ENCODE peak calls at places on chromosomes 6 and 20, in five cellular contexts. B is fibroblast of lung, X is OCI-LY7, Z is H9, R is tibial artery. G is an unnamed sample. For H3K9me3, the result is how much of the 10 kb centered on the place peaks cover.

GRCh38 chr20:17875106-17875980 is 93.3 kb downstream of the SNX5 start:
- DNase-seq in B (peak), X (no peak), Z (no peak), R (peak), G (no peak)

GRCh38 chr6:108175592-108176279 is 9.9 kb downstream of the NR2E1 start:
- DNase-seq in B (no peak), X (peak), Z (peak), R (no peak), G (peak)

GRCh38 chr6:54366647-54367327 is 58.5 kb downstream of the TINAG start:
- DNase-seq in B (peak), X (no peak), Z (no peak), R (no peak), G (no peak)

GRCh38 chr20:3712279-3712873 is at the start of gene SIGLEC1:
- DNase-seq in B (no peak), X (no peak), Z (peak), R (peak), G (no peak)

GRCh38 chr6:133743621-133744020 is 145.3 kb upstream of the TCF21 start:
- DNase-seq in B (no peak), X (no peak), Z (no peak), R (no peak), G (no peak)

GRCh38 chr6:5681480-5681879 is 325.2 kb downstream of the NRN1 start:
- DNase-seq in B (no peak), X (peak), Z (no peak), R (no peak), G (no peak)

GRCh38 chr20:36116813-36117441 is 37.6 kb upstream of the EPB41L1 start:
- DNase-seq in B (peak), X (no peak), Z (no peak), R (no peak), G (no peak)

GRCh38 chr6:160031442-160031841 is 62.6 kb downstream of the IGF2R start:
- DNase-seq in B (peak), X (no peak), Z (no peak), R (no peak), G (no peak)

GRCh38 chr6:3013486-3013885 is 13.8 kb downstream of the NQO2 start:
- DNase-seq in B (peak), X (no peak), Z (no peak), R (no peak), G (no peak)

GRCh38 chr6:85114583-85114939 is 335.3 kb upstream of the NT5E start:
- DNase-seq in B (no peak), X (no peak), Z (no peak), R (no peak), G (no peak)

GRCh38 chr6:85111481-85112001 is 338.3 kb upstream of the NT5E start:
- DNase-seq in B (peak), X (no peak), Z (no peak), R (peak), G (no peak)

GRCh38 chr6:85113934-85114582 is 335.8 kb upstream of the NT5E start:
- DNase-seq in B (no peak), X (no peak), Z (no peak), R (no peak), G (no peak)

GRCh38 chr6:85110943-85111342 is 338.9 kb upstream of the NT5E start:
- DNase-seq in B (no peak), X (no peak), Z (no peak), R (no peak), G (no peak)

GRCh38 chr6:85112540-85112939 is 337.3 kb upstream of the NT5E start:
- DNase-seq in B (no peak), X (no peak), Z (no peak), R (no peak), G (no peak)
- H3K9me3 ChIP-seq in B (under half), X (under half), Z (under half), R (under half), G (under half)

DNA sequence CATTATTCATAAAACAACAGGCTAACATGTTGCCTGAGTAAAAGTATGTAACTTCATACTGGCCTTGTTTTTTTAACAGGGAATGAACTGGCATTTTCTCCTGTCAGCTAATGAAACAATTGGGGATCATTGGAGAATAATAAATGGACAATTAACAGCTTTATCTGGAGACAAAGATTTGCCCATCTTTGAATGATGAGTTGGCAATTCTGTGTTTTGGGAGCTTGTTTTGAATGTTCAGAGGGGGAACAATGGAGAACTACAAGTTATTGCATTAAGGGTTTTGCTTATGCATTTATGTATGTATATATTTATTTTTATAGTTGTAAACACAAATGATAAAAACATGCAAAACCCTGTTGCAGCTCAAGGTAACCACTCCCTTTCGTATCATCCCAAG is 150.3 kb downstream of the CBLN4 start:
- DNase-seq in B (no peak), X (no peak), Z (no peak), R (no peak), G (no peak)
- H3K9me3 ChIP-seq in B (under half), X (under half), Z (under half), R (under half), G (under half)

GRCh38 chr6:51531623-51532022 is 555.8 kb downstream of the PKHD1 start:
- DNase-seq in B (no peak), X (no peak), Z (no peak), R (no peak), G (no peak)

GRCh38 chr6:51536728-51537127 is 550.7 kb downstream of the PKHD1 start:
- DNase-seq in B (no peak), X (no peak), Z (no peak), R (no peak), G (no peak)

GRCh38 chr6:51529240-51529639 is 558.2 kb downstream of the PKHD1 start:
- DNase-seq in B (no peak), X (no peak), Z (no peak), R (no peak), G (no peak)

GRCh38 chr6:51535327-51535726 is 552.1 kb downstream of the PKHD1 start:
- DNase-seq in B (no peak), X (no peak), Z (no peak), R (no peak), G (no peak)

GRCh38 chr6:51533962-51534361 is 553.5 kb downstream of the PKHD1 start:
- DNase-seq in B (no peak), X (no peak), Z (no peak), R (no peak), G (no peak)
- H3K9me3 ChIP-seq in B (under half), X (under half), Z (under half), R (under half), G (under half)

GRCh38 chr6:22313796-22314195 is 17.0 kb upstream of the PRL start:
- DNase-seq in B (no peak), X (no peak), Z (no peak), R (no peak), G (no peak)
- H3K9me3 ChIP-seq in B (under half), X (under half), Z (under half), R (under half), G (under half)

DNA sequence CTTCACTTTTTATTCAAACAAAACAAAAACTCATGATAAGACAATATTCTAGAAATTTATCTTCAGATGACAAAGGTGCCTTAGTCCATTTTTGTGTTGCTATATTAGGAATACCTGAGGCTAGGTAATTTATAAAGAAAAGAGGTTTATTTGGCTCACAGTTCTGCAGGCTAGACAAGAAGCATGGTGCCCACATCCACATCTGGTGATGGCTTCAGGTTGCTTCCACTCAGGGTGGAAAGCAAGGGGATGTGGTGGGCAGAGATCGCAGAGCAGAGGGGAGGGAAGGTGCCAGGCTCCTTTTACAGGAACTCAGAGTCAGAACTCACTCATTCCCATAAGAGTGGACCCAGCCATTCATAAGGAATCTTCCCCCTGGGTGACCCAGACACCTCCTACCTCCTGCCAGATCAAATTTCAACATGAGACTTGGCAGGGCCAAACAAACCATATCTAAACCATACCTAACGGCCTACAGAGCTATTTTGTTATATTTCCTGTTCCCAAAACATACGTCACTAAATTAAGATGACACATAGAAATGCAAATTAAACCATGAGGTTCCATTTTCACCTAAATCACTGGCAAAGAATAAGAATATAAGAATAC is 26.4 kb downstream of the ABHD12 start:
- DNase-seq in B (peak), X (no peak), Z (no peak), R (no peak), G (no peak)
- H3K9me3 ChIP-seq in B (under half), X (under half), Z (under half), R (under half), G (under half)

GRCh38 chr6:13469688-13470087 is 17.7 kb downstream of the GFOD1 start:
- DNase-seq in B (no peak), X (no peak), Z (no peak), R (no peak), G (no peak)
- H3K9me3 ChIP-seq in B (under half), X (under half), Z (under half), R (under half), G (under half)